ENCODE peak calls at places on chromosome 10, in eight cellular contexts. U is adipocyte; J is right cardiac atrium; F is NT2/D1; A is CD4-positive, CD25-positive, alpha-beta regulatory T cell; T is ovary; B is aorta; E is H1. W is an unnamed sample.
A peak's percentile ranks its signal among the peaks of the same experiment; 100 is the strongest.

GRCh38 chr10:132886211-132887099 is 55.9 kb downstream of the CFAP46 start:
- DNase-seq in J (no peak), U (no peak), T (no peak), A (no peak), E (no peak), F (no peak), B (peak; percentile 30), W (peak; percentile 51)

GRCh38 chr10:12264204-12264908 is 68.4 kb downstream of the CDC123 start:
- DNase-seq in T (peak; percentile 78), J (peak; percentile 91), A (peak; percentile 49), F (peak; percentile 88), E (peak; percentile 81), U (peak; percentile 88), B (peak; percentile 87), W (peak; percentile 82)

GRCh38 chr10:120433176-120433575 is 23.9 kb upstream of the PLPP4 start:
- DNase-seq in J (no peak), F (no peak), A (no peak), U (no peak), B (no peak), T (no peak), E (no peak), W (no peak)

GRCh38 chr10:124547651-124548168 is 86.1 kb downstream of the LHPP start:
- DNase-seq in A (no peak), U (peak; percentile 17), B (no peak), T (no peak), J (peak; percentile 60), E (no peak), F (no peak), W (no peak)

GRCh38 chr10:114095676-114096331 is 52.1 kb downstream of the ADRB1 start:
- DNase-seq in T (no peak), J (no peak), F (no peak), A (no peak), B (no peak), E (no peak), U (peak; percentile 33), W (no peak)

GRCh38 chr10:18683427-18683826 is 24.2 kb downstream of the ARL5B start:
- DNase-seq in F (no peak), B (no peak), J (no peak), A (no peak), E (no peak), T (no peak), U (peak; percentile 12), W (peak; percentile 74)

GRCh38 chr10:30863516-30864210 is 168.0 kb downstream of the ZNF438 start:
- DNase-seq in J (peak; percentile 54), A (no peak), T (no peak), E (no peak), U (no peak), B (no peak), F (no peak), W (peak; percentile 1)

GRCh38 chr10:69716711-69717560 is 84.8 kb upstream of the COL13A1 start:
- DNase-seq in B (peak; percentile 67), E (peak; percentile 46), A (no peak), T (no peak), F (peak; percentile 39), J (peak; percentile 79), U (peak; percentile 68), W (peak; percentile 67)

GRCh38 chr10:77873558-77874380 is 52.8 kb downstream of the DLG5 start:
- DNase-seq in F (no peak), E (no peak), A (no peak), J (peak; percentile 62), U (peak; percentile 34), T (peak; percentile 60), B (peak; percentile 51), W (peak; percentile 69)

GRCh38 chr10:63758080-63758479 is 236.9 kb downstream of the REEP3 start:
- DNase-seq in F (no peak), U (peak; percentile 50), B (no peak), T (no peak), J (no peak), E (no peak), A (no peak), W (peak; percentile 25)

GRCh38 chr10:116612107-116612506 is 8.6 kb upstream of the PNLIPRP2 start:
- DNase-seq in F (no peak), U (no peak), A (no peak), E (no peak), B (no peak), J (no peak), T (no peak), W (no peak)

GRCh38 chr10:48742891-48743845 is 58.5 kb downstream of the WDFY4 start:
- DNase-seq in F (no peak), J (no peak), T (no peak), B (no peak), E (no peak), A (no peak), U (no peak), W (no peak)
- H3K4me1 ChIP-seq in F (no peaks in the 10 kb centered on the region), J (no peaks in the 10 kb centered on the region), T (no peaks in the 10 kb centered on the region), B (no peaks in the 10 kb centered on the region), E (no peaks in the 10 kb centered on the region), A (no peaks in the 10 kb centered on the region), U (no peaks in the 10 kb centered on the region), W (no peaks in the 10 kb centered on the region)

DNA sequence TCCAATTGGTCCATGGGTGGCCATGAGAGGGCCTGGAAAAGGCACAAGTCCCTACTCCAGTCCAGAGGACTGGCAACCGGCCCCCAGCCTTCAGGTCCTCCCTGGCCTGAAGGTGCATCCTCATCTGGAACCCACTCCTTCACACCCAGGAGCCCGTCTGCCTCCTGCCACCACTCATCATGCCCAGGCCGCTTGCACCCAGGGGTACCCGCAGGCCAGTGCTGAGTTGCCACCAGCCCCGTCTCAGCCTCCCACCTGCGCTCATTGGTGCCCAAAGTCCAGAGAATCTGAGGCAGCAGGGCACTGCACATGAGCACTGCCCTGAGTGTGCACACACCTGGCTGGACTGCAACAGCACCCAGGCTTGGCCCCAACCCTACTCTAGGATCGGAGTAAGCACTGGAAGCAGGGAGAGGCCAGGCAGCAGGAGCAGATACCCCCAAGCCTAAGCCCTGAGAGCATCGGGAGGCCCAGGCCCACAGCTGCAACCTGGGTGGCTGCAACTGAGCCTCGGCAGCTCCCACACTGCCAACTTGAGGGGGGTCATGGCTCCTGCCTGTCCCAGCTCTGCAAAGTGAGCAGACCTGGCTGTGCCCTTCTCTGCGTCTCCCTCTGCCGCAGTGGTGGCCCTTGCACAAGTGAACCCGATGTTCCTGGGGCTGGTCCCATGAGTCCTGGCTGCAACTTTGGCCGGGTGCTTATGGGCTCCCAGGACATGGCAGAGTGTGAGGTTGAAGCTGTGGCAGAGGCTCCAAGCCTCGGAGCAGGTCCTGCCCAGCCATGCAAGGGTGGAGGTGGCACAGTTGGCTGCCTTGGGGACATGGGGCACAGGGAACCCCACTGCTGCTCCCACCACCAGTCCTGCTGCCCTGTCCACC is 44.3 kb downstream of the TCERG1L start:
- DNase-seq in B (no peak), U (no peak), T (no peak), A (no peak), J (no peak), F (no peak), E (no peak), W (no peak)
- H3K4me1 ChIP-seq in B (no peaks in the 10 kb centered on the region), U (no peaks in the 10 kb centered on the region), T (peaks cover 12% of the 10 kb centered on the region), A (no peaks in the 10 kb centered on the region), J (no peaks in the 10 kb centered on the region), F (peaks cover 2% of the 10 kb centered on the region), E (no peaks in the 10 kb centered on the region), W (no peaks in the 10 kb centered on the region)

DNA sequence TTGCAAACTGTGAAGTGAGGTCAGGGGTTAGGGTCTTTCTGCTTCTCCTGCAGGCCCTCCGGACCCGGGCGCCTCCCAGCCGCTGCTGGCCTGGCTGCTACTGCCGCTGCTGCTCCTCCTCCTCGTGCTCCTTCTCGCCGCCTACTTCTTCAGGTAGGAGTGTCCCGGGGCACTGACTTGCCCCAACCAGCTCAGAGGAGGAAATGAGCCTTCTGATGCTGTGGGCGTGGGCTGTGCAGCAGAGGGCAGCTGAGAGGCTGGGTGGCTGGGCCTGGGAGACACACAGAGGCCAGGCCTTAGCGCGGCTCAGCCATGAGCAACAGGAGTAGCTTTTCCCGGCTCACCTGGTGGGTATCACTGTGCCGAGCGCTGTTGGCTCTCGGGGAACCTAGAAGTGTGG is 78.9 kb downstream of the MKI67 start:
- DNase-seq in J (peak; percentile 86), A (peak; percentile 78), F (no peak), E (peak; percentile 15), T (peak; percentile 10), B (peak; percentile 92), U (no peak), W (no peak)
- H3K4me1 ChIP-seq in J (peaks cover 7% of the 10 kb centered on the region), A (peaks cover 49% of the 10 kb centered on the region), F (peaks cover 7% of the 10 kb centered on the region), E (peaks cover 2% of the 10 kb centered on the region), T (peaks cover 4% of the 10 kb centered on the region), B (no peaks in the 10 kb centered on the region), U (peaks cover 22% of the 10 kb centered on the region), W (peaks cover 15% of the 10 kb centered on the region)

GRCh38 chr10:24871501-24871900 is 80.9 kb downstream of the PRTFDC1 start:
- DNase-seq in A (no peak), J (no peak), F (no peak), T (no peak), U (no peak), E (no peak), B (no peak), W (no peak)

GRCh38 chr10:24871006-24871405 is 81.4 kb downstream of the PRTFDC1 start:
- DNase-seq in U (peak; percentile 54), F (no peak), B (no peak), E (no peak), A (no peak), J (no peak), T (no peak), W (no peak)

GRCh38 chr10:24872049-24872789 is 80.2 kb downstream of the PRTFDC1 start:
- DNase-seq in B (no peak), E (no peak), F (no peak), T (no peak), A (no peak), J (no peak), U (no peak), W (peak; percentile 64)

GRCh38 chr10:24866615-24867583 is 85.5 kb downstream of the PRTFDC1 start:
- DNase-seq in F (no peak), T (peak; percentile 48), J (peak; percentile 90), A (no peak), E (no peak), U (peak; percentile 45), B (peak; percentile 82), W (peak; percentile 92)

GRCh38 chr10:24869354-24870016 is 82.9 kb downstream of the PRTFDC1 start:
- DNase-seq in U (no peak), T (no peak), J (no peak), E (no peak), A (no peak), B (no peak), F (no peak), W (peak; percentile 51)
- H3K4me1 ChIP-seq in U (peaks cover 31% of the 10 kb centered on the region), T (peaks cover 16% of the 10 kb centered on the region), J (no peaks in the 10 kb centered on the region), E (peaks cover 5% of the 10 kb centered on the region), A (no peaks in the 10 kb centered on the region), B (peaks cover 2% of the 10 kb centered on the region), F (peaks cover 5% of the 10 kb centered on the region), W (peaks cover 52% of the 10 kb centered on the region)